ENCODE peak calls at places on chromosome 22, in five cellular contexts. B is neuronal stem cell, H is fibroblast of lung, I is keratinocyte, O is H9. P is an unnamed sample.

GRCh38 chr22:29830585-29830984 is 7.5 kb downstream of the ASCC2 start:
- DNase-seq in B (no peak), H (no peak), I (no peak), O (no peak), P (no peak)

GRCh38 chr22:40716116-40716515 is 36.8 kb downstream of the MCHR1 start:
- DNase-seq in B (no peak), H (no peak), I (no peak), O (no peak), P (no peak)

GRCh38 chr22:43446037-43446803 is 34.4 kb downstream of the MPPED1 start:
- DNase-seq in B (no peak), H (no peak), I (no peak), O (no peak), P (no peak)

GRCh38 chr22:37442537-37442936 is 15.3 kb upstream of the ELFN2 start:
- DNase-seq in B (no peak), H (peak), I (no peak), O (no peak), P (no peak)

GRCh38 chr22:17155941-17156340 is 3.1 kb downstream of the HDHD5 start:
- DNase-seq in B (no peak), H (no peak), I (no peak), O (no peak), P (no peak)

GRCh38 chr22:42127606-42128005 is 3.0 kb downstream of the CYP2D6 start:
- DNase-seq in B (no peak), H (no peak), I (no peak), O (no peak), P (no peak)

GRCh38 chr22:36775589-36775965 is 342 bp downstream of the IFT27 start:
- DNase-seq in B (peak), H (peak), I (no peak), O (no peak), P (peak)

GRCh38 chr22:29152381-29153138 is 53.1 kb upstream of the EMID1 start:
- DNase-seq in B (no peak), H (peak), I (no peak), O (peak), P (peak)

GRCh38 chr22:28013611-28014010 is 94.6 kb upstream of the PITPNB start:
- DNase-seq in B (no peak), H (no peak), I (no peak), O (no peak), P (no peak)

GRCh38 chr22:40329466-40329865 is 16.8 kb upstream of the ADSL start:
- DNase-seq in B (no peak), H (no peak), I (no peak), O (no peak), P (no peak)

GRCh38 chr22:28051091-28051786 is 132.2 kb upstream of the PITPNB start:
- DNase-seq in B (no peak), H (no peak), I (no peak), O (no peak), P (no peak)

GRCh38 chr22:27776410-27776958 is 25.1 kb downstream of the MN1 start:
- DNase-seq in B (peak), H (peak), I (no peak), O (no peak), P (no peak)

GRCh38 chr22:46848227-46848626 is 85.8 kb downstream of the TBC1D22A start:
- DNase-seq in B (no peak), H (peak), I (no peak), O (no peak), P (peak)
- H3K9ac ChIP-seq in B (no peak), H (no peak), I (no peak), O (no peak), P (no peak)

GRCh38 chr22:31620756-31621480 is 41.1 kb downstream of the PISD start:
- DNase-seq in B (no peak), H (no peak), I (no peak), O (no peak), P (no peak)
- H3K27ac ChIP-seq in B (no peak), H (no peak), I (no peak), O (no peak), P (no peak)

DNA sequence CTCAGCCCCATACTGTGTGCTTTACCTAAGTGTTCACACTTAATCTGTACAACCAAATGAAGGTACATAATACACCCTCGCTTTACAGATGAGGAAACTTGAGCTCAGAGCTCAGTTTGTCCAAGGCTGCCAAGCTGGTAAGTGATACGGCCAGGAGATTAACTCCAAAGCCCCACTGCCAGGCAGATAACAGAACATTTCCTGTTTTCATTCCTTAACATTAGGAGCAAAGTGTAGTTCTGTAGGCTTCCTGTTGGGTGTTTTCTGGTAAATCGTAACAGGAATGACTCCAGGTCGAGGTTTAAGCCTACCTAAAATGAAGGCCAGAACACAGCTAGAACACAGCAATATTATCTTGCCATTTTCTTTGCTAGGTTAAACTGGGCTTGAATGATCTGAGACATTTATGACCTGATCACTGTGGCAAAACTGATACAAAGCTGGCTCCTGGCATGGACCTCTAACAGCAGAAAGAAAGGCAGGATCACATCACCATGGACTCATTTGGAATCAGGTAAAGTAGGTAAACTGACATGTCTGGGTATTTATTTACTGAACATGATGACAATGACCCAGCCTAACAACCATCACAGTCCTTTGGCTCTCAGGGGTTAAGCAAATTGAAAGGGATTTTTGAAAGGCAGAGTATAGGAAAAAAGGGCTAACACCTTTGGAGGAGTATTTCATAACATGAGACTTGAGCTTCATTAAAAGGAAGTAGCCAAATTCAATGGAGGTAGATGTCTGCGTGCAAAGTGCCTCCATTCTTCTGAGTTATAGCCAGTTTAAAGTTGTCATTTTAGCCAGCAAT is 3.9 kb upstream of the NUP50 start:
- DNase-seq in B (no peak), H (peak), I (no peak), O (no peak), P (peak)
- H3K9ac ChIP-seq in B (no peak), H (no peak), I (peak), O (no peak), P (peak)

GRCh38 chr22:46792061-46792796 is 29.8 kb downstream of the TBC1D22A start:
- DNase-seq in B (no peak), H (no peak), I (no peak), O (no peak), P (peak)

GRCh38 chr22:46789992-46790391 is 27.5 kb downstream of the TBC1D22A start:
- DNase-seq in B (no peak), H (peak), I (no peak), O (no peak), P (peak)

GRCh38 chr22:46793497-46793896 is 31.0 kb downstream of the TBC1D22A start:
- DNase-seq in B (no peak), H (no peak), I (no peak), O (no peak), P (no peak)

GRCh38 chr22:46792841-46793261 is 30.4 kb downstream of the TBC1D22A start:
- DNase-seq in B (no peak), H (no peak), I (no peak), O (no peak), P (no peak)

DNA sequence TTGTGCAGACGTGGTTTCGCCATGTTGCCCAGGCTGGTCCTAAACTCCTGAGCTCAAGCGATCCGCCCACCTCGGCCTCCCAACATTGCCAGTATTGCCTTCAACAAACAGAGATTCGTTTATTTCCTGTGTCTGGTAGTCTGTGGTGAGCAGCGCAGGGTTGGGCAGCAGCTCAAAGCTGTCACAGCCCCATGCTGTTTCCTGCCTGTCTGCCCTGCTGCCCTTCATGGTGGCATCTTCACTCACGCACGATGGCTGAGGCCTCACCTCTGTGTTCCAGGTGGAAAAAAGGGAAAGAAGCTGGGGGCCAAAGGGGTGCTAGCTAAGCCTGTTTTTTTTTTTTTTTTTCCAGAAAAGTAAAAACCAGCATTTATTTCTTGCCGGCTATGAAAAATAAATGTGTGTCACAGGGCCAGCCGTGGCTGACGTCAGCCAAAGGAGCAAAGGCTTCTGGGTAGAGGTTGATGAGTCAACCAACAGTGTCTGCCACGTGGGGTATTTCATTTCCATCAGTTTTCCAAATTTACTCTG is 28.8 kb downstream of the TBC1D22A start:
- DNase-seq in B (no peak), H (peak), I (no peak), O (no peak), P (peak)
- H3K27ac ChIP-seq in B (no peak), H (peak), I (peak), O (no peak), P (no peak)